ENCODE peak calls at places on chromosome 21, in seven cellular contexts. X, J, H, D, P, Q and F are unnamed samples.

GRCh38 chr21:42117229-42118048 is 46.3 kb downstream of the UMODL1 start:
- DNase-seq in X (peak), P (peak), J (peak), D (no peak), Q (peak), H (peak), F (peak)

GRCh38 chr21:37855568-37856391 is 60.5 kb downstream of the KCNJ6 start:
- DNase-seq in Q (peak), P (no peak), X (no peak), J (no peak), H (peak), D (peak), F (no peak)

GRCh38 chr21:35048183-35048601 is 910 bp downstream of the RUNX1 start:
- DNase-seq in H (no peak), D (peak), Q (peak), J (no peak), X (no peak), P (no peak), F (no peak)

GRCh38 chr21:34205811-34206635 is 132.6 kb downstream of the MRPS6 start:
- DNase-seq in D (peak), H (no peak), X (no peak), P (no peak), Q (peak), J (peak), F (no peak)

GRCh38 chr21:39373634-39374033 is 24.7 kb upstream of the HMGN1 start:
- DNase-seq in H (peak), X (no peak), P (no peak), J (no peak), Q (peak), D (no peak), F (no peak)

GRCh38 chr21:29849735-29850176 is 90.0 kb downstream of the GRIK1 start:
- DNase-seq in H (peak), P (peak), Q (peak), X (peak), D (no peak), J (peak), F (peak)

GRCh38 chr21:30714436-30714835 is 4.1 kb downstream of the KRTAP21-3 start:
- DNase-seq in P (no peak), Q (no peak), H (no peak), J (no peak), D (no peak), X (no peak), F (no peak)

GRCh38 chr21:31493350-31493880 is 149.4 kb upstream of the TIAM1 start:
- DNase-seq in D (peak), X (no peak), P (no peak), H (no peak), Q (no peak), J (no peak), F (no peak)

GRCh38 chr21:16243396-16243795 is 513.6 kb downstream of the USP25 start:
- DNase-seq in J (no peak), P (no peak), D (no peak), Q (no peak), H (no peak), X (no peak), F (no peak)

GRCh38 chr21:46119565-46120271 is 21.8 kb downstream of the COL6A2 start:
- DNase-seq in D (no peak), P (peak), J (no peak), H (no peak), X (no peak), Q (no peak), F (peak)

GRCh38 chr21:44407493-44407892 is 47.8 kb upstream of the LRRC3 start:
- DNase-seq in J (no peak), D (no peak), H (no peak), Q (no peak), P (no peak), X (no peak), F (no peak)

GRCh38 chr21:27645285-27645684 is 678.4 kb upstream of the ADAMTS5 start:
- DNase-seq in X (no peak), D (no peak), H (peak), Q (peak), P (no peak), J (no peak), F (no peak)